ENCODE peak calls at places on chromosomes 7 and 10, in nine cellular contexts. U is fibroblast of lung, N is IMR-90, I is K562, C is MM.1S, J is HCT116, M is mesendoderm, Y is HepG2, P is GM23248. X is an unnamed sample.
A peak's percentile ranks its signal among the peaks of the same experiment; 100 is the strongest.

GRCh38 chr7:106068538-106068961 is 43.6 kb downstream of the SYPL1 start:
- DNase-seq in Y (no peak), P (peak; percentile 67), I (no peak), U (no peak), N (no peak), M (no peak), C (no peak), J (no peak), X (no peak)

GRCh38 chr7:155438778-155439177 is 19.2 kb upstream of the EN2 start:
- DNase-seq in U (no peak), J (no peak), C (no peak), N (no peak), Y (no peak), M (no peak), I (no peak), P (no peak), X (no peak)

GRCh38 chr10:127338391-127339108 is 142.2 kb upstream of the INSYN2A start:
- DNase-seq in U (peak; percentile 65), P (peak; percentile 45), J (no peak), M (no peak), Y (no peak), C (no peak), N (no peak), I (no peak), X (no peak)

GRCh38 chr10:93334901-93335312 is 147.2 kb downstream of the MYOF start:
- DNase-seq in Y (no peak), U (peak; percentile 72), P (peak; percentile 73), I (no peak), M (peak; percentile 70), C (no peak), N (peak; percentile 41), J (peak; percentile 83), X (peak; percentile 94)

GRCh38 chr10:94308866-94309265 is 53.9 kb downstream of the NOC3L start:
- DNase-seq in M (no peak), I (no peak), Y (no peak), N (peak; percentile 15), U (peak; percentile 61), P (no peak), C (no peak), J (no peak), X (no peak)

GRCh38 chr7:80827238-80827633 is 91.6 kb downstream of the SEMA3C start:
- DNase-seq in J (no peak), C (no peak), I (no peak), M (no peak), Y (no peak), U (no peak), N (peak; percentile 19), P (peak; percentile 48), X (no peak)

GRCh38 chr10:84204610-84205009 is 10.3 kb downstream of the CDHR1 start:
- DNase-seq in U (no peak), J (no peak), N (no peak), M (no peak), P (no peak), C (no peak), Y (no peak), I (no peak), X (no peak)

GRCh38 chr7:37491919-37492694 is 43.4 kb upstream of the ELMO1 start:
- DNase-seq in P (no peak), C (no peak), J (no peak), M (peak; percentile 93), U (no peak), I (no peak), Y (no peak), N (no peak), X (no peak)

GRCh38 chr10:124472071-124472470 is 10.4 kb downstream of the LHPP start:
- DNase-seq in J (no peak), P (no peak), M (no peak), N (no peak), I (no peak), C (no peak), Y (no peak), U (no peak), X (no peak)

GRCh38 chr7:145624618-145625017 is 492.0 kb upstream of the CNTNAP2 start:
- DNase-seq in N (no peak), J (no peak), C (no peak), Y (no peak), U (no peak), M (no peak), I (no peak), P (no peak), X (no peak)

GRCh38 chr7:7761340-7761973 is 43.0 kb upstream of the RPA3 start:
- DNase-seq in Y (peak; percentile 48), U (peak; percentile 59), C (peak; percentile 82), P (peak; percentile 74), J (peak; percentile 26), M (no peak), N (peak; percentile 66), I (no peak), X (peak; percentile 50)

DNA sequence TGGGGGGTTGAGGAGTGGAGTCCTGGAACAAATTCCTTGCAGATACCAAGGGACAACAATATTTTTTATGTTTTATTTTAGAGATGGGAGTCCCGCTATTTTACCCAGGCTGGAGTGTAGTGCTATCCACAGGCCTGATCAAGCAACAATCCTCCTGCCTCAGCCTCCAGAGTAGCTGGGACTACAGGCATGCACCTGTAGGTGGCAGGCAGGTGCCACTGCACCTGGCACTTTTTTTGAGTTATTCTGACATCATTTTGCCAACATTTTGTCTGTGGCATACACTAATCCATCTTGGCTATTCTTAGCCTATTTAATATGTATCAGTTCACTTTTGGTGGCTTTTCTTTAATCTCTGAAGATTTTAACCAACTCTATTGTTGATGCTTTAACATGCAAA is 317.8 kb upstream of the MTPN start:
- DNase-seq in C (peak; percentile 41), P (no peak), M (peak; percentile 36), J (no peak), Y (no peak), N (no peak), U (no peak), I (no peak), X (no peak)
- H3K9ac ChIP-seq in C (no peak overlapping the region), P (no peak overlapping the region), M (no peak overlapping the region), J (no peak overlapping the region), Y (no peak overlapping the region), N (no peak overlapping the region), U (no peak overlapping the region), I (no peak overlapping the region), X (no peak overlapping the region)

GRCh38 chr10:132181691-132182425 is 4.9 kb upstream of the DPYSL4 start:
- DNase-seq in Y (no peak), J (no peak), I (no peak), U (no peak), C (no peak), N (no peak), P (no peak), M (no peak), X (no peak)
- H3K27me3 ChIP-seq in Y (peaks cover 2% of the 10 kb centered on the region), J (peaks cover 3% of the 10 kb centered on the region), I (peaks cover 2% of the 10 kb centered on the region), U (peaks cover 4% of the 10 kb centered on the region), C (peaks cover 30% of the 10 kb centered on the region), N (peaks cover 39% of the 10 kb centered on the region), P (peaks cover 20% of the 10 kb centered on the region), M (peaks cover 15% of the 10 kb centered on the region), X (peaks cover 10% of the 10 kb centered on the region)

GRCh38 chr7:141354251-141354650 is 197.0 kb upstream of the AGK start:
- DNase-seq in P (peak; percentile 45), M (no peak), I (no peak), Y (no peak), J (no peak), C (peak; percentile 56), N (peak; percentile 8), U (peak; percentile 93), X (peak; percentile 34)
- H3K9ac ChIP-seq in P (no peak overlapping the region), M (no peak overlapping the region), I (no peak overlapping the region), Y (no peak overlapping the region), J (no peak overlapping the region), C (no peak overlapping the region), N (no peak overlapping the region), U (no peak overlapping the region), X (no peak overlapping the region)

DNA sequence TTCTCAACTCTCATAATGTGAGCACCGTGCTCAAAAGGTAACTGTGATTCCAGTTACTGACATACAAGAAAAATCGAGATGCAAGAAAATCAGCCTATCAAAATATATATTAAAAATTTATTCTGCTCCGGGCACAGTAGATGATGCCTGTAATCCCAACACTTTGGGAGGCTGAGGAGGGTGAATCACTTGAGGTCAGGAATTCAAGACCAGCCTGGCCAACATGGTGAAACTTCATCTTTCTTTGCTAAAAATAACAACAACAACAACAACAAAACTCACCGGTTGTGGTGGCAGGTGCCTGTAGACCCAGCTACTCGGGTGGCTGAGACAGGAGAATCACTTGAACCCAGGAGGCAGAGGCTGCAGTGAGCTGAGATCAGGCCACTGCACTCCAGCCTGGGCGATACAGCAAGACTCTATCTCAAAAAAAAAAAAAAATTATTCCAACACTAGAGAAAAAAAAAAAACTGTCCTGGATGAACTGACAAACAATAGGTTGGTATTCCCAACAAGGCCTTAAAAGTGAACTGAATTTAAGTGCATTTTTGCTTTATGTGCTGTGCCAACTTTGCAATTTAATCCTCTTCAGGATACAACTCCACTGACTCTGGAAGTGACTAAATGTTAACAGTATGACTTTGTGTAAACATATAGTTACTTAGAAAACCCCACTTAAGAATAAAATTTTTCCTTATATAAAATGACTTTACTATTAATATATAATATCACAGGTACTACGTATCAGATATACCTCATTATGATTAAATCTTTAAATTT is 51.1 kb downstream of the JMJD1C start:
- DNase-seq in P (peak; percentile 49), J (no peak), C (no peak), U (peak; percentile 59), N (peak; percentile 90), M (no peak), Y (no peak), I (no peak), X (no peak)
- H3K27me3 ChIP-seq in P (no peaks in the 10 kb centered on the region), J (no peaks in the 10 kb centered on the region), C (no peaks in the 10 kb centered on the region), U (no peaks in the 10 kb centered on the region), N (no peaks in the 10 kb centered on the region), M (no peaks in the 10 kb centered on the region), Y (no peaks in the 10 kb centered on the region), I (no peaks in the 10 kb centered on the region), X (no peaks in the 10 kb centered on the region)

GRCh38 chr7:48089415-48089975 is 430 bp downstream of the UPP1 start:
- DNase-seq in Y (no peak), C (no peak), J (no peak), N (no peak), I (no peak), U (peak; percentile 28), P (peak; percentile 52), M (peak; percentile 91), X (no peak)
- H3K9ac ChIP-seq in Y (peak overlapping the region; percentile 79), C (peak overlapping the region; percentile 79), J (peak overlapping the region; percentile 81), N (peak overlapping the region; percentile 61), I (no peak overlapping the region), U (peak overlapping the region; percentile 79), P (peak overlapping the region; percentile 81), M (peak overlapping the region; percentile 81), X (peak overlapping the region; percentile 80)

DNA sequence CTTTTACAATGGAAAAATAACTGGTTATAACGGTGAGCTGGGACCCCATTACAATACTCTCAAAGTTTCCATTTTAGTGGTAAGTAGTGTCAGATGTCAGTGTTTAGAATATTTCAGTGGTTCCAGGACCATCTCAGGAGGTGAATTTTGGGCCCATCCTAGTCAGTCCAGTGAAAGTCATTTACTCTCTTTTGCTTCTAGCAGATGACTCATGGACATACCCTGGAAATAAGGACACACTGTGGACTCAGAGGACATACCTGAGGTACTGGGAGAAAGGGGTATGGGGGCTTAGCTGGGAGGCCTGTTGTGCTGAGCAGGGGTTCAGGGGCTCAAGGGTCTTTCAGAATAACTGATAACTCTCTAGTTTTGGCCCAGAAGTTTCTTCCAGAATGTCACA is 618 bp upstream of the GIMAP4 start:
- DNase-seq in U (no peak), J (no peak), C (no peak), P (no peak), M (no peak), Y (no peak), N (no peak), I (no peak), X (no peak)
- H3K27me3 ChIP-seq in U (no peaks in the 10 kb centered on the region), J (peaks cover 12% of the 10 kb centered on the region), C (no peaks in the 10 kb centered on the region), P (no peaks in the 10 kb centered on the region), M (no peaks in the 10 kb centered on the region), Y (no peaks in the 10 kb centered on the region), N (no peaks in the 10 kb centered on the region), I (no peaks in the 10 kb centered on the region), X (no peaks in the 10 kb centered on the region)